ENCODE peak calls at places on chromosomes 6 and 20, in nine cellular contexts. R is HS-5; W is iris pigment epithelial cell; O is EH; I is Calu3; A is activated T-helper 1 cell treated with anti-CD3 and anti-CD28 coated beads, Interleukin-12 subunit alpha, Interleukin-12 subunit beta, Interleukin-2, Interleukin-4 antibody, amounts not matched to agents 30 ng/mL and 10 ng/mL and 1 ng/mL, durations not matched to agents 14 hours and 24 hours and 36 hours; B is activated gamma-delta T cell treated with Interleukin-2 at 50 U/mL for 16 hours; M is stimulated activated CD4-positive, alpha-beta T cell treated with anti-CD3 and anti-CD28 coated beads, Interleukin-15, amount 100 ng/mL, for 24 hours; P is iPS DF 19.7. X is an unnamed sample.

GRCh38 chr6:166774292-166774691 is 147.2 kb upstream of the RPS6KA2 start:
- DNase-seq in M (no peak), W (no peak), B (no peak), O (no peak), I (no peak), P (no peak), A (no peak), R (no peak), X (no peak)

GRCh38 chr20:49281059-49281912 is 3.4 kb upstream of the ZNFX1 start:
- DNase-seq in W (peak), I (no peak), A (no peak), M (peak), O (no peak), R (no peak), P (peak), B (no peak), X (peak)

GRCh38 chr20:37534401-37535157 is 6.9 kb upstream of the BLCAP start:
- DNase-seq in O (peak), R (peak), A (peak), I (peak), M (peak), W (peak), P (no peak), B (peak), X (peak)

GRCh38 chr20:57330998-57331397 is 1.4 kb downstream of the SPO11 start:
- DNase-seq in B (no peak), M (no peak), P (no peak), A (no peak), W (no peak), O (no peak), I (no peak), R (no peak), X (peak)

GRCh38 chr6:106858653-106859092 is 115.9 kb downstream of the CD24 start:
- DNase-seq in I (peak), W (peak), P (no peak), B (no peak), O (peak), A (no peak), R (peak), M (no peak), X (peak)

GRCh38 chr20:6162239-6162638 is 39.4 kb upstream of the FERMT1 start:
- DNase-seq in M (no peak), R (no peak), B (no peak), I (no peak), W (peak), O (peak), P (no peak), A (no peak), X (peak)

GRCh38 chr6:108277831-108278230 is 17.0 kb upstream of the SNX3 start:
- DNase-seq in A (no peak), R (no peak), B (no peak), P (no peak), I (no peak), W (peak), M (no peak), O (peak), X (peak)

GRCh38 chr20:42483694-42484303 is 705.9 kb downstream of the PTPRT start:
- DNase-seq in W (no peak), M (peak), R (no peak), A (no peak), P (no peak), I (peak), O (no peak), B (no peak), X (no peak)

GRCh38 chr6:30942338-30943060 is 1.7 kb downstream of the MUCL3 start:
- DNase-seq in W (peak), A (no peak), O (peak), B (no peak), I (peak), R (peak), M (peak), P (peak), X (peak)

GRCh38 chr20:19498756-19499155 is 259.3 kb upstream of the RIN2 start:
- DNase-seq in P (no peak), R (no peak), A (no peak), I (no peak), O (no peak), W (no peak), B (no peak), M (no peak), X (no peak)

GRCh38 chr6:7150381-7151064 is 42.8 kb downstream of the RREB1 start:
- DNase-seq in O (no peak), R (no peak), I (no peak), B (no peak), W (no peak), M (no peak), P (no peak), A (no peak), X (peak)

GRCh38 chr20:23515250-23515939 is 24.5 kb downstream of the CST8 start:
- DNase-seq in M (no peak), P (no peak), O (peak), A (no peak), R (no peak), W (peak), I (no peak), B (no peak), X (peak)

GRCh38 chr20:57195023-57195758 is 71.2 kb downstream of the BMP7 start:
- DNase-seq in P (no peak), I (no peak), M (no peak), O (peak), A (no peak), R (peak), W (no peak), B (no peak), X (no peak)

GRCh38 chr6:5190467-5190866 is 70.3 kb downstream of the LYRM4 start:
- DNase-seq in P (no peak), M (no peak), B (no peak), W (peak), I (no peak), O (peak), R (peak), A (no peak), X (peak)

GRCh38 chr6:41073968-41074691 is 1.4 kb downstream of the NFYA start:
- DNase-seq in P (no peak), W (peak), M (no peak), I (no peak), B (no peak), R (no peak), A (peak), O (peak), X (no peak)

GRCh38 chr6:125749864-125750691 is 646 bp downstream of the HEY2 start:
- DNase-seq in A (no peak), B (no peak), P (no peak), O (no peak), W (no peak), M (peak), I (no peak), R (no peak), X (no peak)

GRCh38 chr20:6644818-6645620 is 122.5 kb upstream of the BMP2 start:
- DNase-seq in M (no peak), A (no peak), R (no peak), P (no peak), I (no peak), W (no peak), O (no peak), B (no peak), X (no peak)

GRCh38 chr6:24033284-24033683 is 92.7 kb upstream of the NRSN1 start:
- DNase-seq in A (no peak), I (no peak), R (no peak), O (no peak), M (no peak), B (no peak), P (no peak), W (no peak), X (no peak)

GRCh38 chr6:81734081-81734480 is 18.4 kb downstream of the TENT5A start:
- DNase-seq in P (no peak), W (no peak), R (no peak), A (no peak), B (no peak), O (no peak), M (no peak), I (no peak), X (peak)

GRCh38 chr6:11815231-11815630 is 36.6 kb upstream of the ADTRP start:
- DNase-seq in A (no peak), I (no peak), B (no peak), W (peak), O (peak), P (no peak), M (no peak), R (no peak), X (peak)

GRCh38 chr6:169168706-169169105 is 84.9 kb downstream of the THBS2 start:
- DNase-seq in M (no peak), B (no peak), P (no peak), O (no peak), A (no peak), R (no peak), I (no peak), W (no peak), X (no peak)

GRCh38 chr20:58640446-58640845 is 10.6 kb upstream of the STX16 start:
- DNase-seq in W (peak), B (no peak), O (peak), A (no peak), P (no peak), I (no peak), M (no peak), R (no peak), X (no peak)

GRCh38 chr6:151413372-151414145 is 22.2 kb upstream of the ZBTB2 start:
- DNase-seq in M (peak), B (peak), A (peak), I (no peak), W (no peak), O (no peak), R (no peak), P (no peak), X (no peak)

GRCh38 chr6:79607000-79607399 is 24.1 kb upstream of the SH3BGRL2 start:
- DNase-seq in R (no peak), P (no peak), I (no peak), B (no peak), O (peak), M (no peak), W (peak), A (no peak), X (no peak)

GRCh38 chr6:47103931-47104330 is 61.8 kb upstream of the ADGRF1 start:
- DNase-seq in P (no peak), M (no peak), O (no peak), W (peak), R (no peak), B (no peak), A (no peak), I (peak), X (no peak)

GRCh38 chr6:106886922-106887797 is 87.4 kb downstream of the CD24 start:
- DNase-seq in B (no peak), P (no peak), I (no peak), O (no peak), A (no peak), W (no peak), M (no peak), R (no peak), X (no peak)

GRCh38 chr6:136294621-136295020 is 5.0 kb upstream of the BCLAF1 start:
- DNase-seq in A (no peak), W (no peak), O (no peak), I (no peak), M (no peak), B (no peak), R (no peak), P (no peak), X (no peak)

GRCh38 chr6:98839788-98840361 is 5.5 kb downstream of the POU3F2 start:
- DNase-seq in W (peak), A (no peak), M (no peak), R (no peak), O (peak), I (no peak), B (no peak), P (no peak), X (peak)

GRCh38 chr6:142871910-142872331 is 73.1 kb downstream of the HIVEP2 start:
- DNase-seq in W (peak), O (peak), B (peak), P (no peak), R (peak), M (peak), A (peak), I (peak), X (peak)

GRCh38 chr20:6040958-6041807 is 12.7 kb downstream of the LRRN4 start:
- DNase-seq in B (no peak), W (no peak), A (no peak), R (no peak), O (no peak), M (no peak), I (no peak), P (no peak), X (no peak)

GRCh38 chr20:38433304-38433972 is 1.7 kb downstream of the SNHG17 start:
- DNase-seq in O (no peak), I (no peak), M (no peak), W (no peak), A (no peak), R (no peak), P (no peak), B (no peak), X (no peak)

GRCh38 chr20:6623989-6624388 is 143.5 kb upstream of the BMP2 start:
- DNase-seq in O (no peak), B (no peak), P (no peak), R (no peak), A (no peak), M (no peak), W (no peak), I (no peak), X (peak)

GRCh38 chr6:5439749-5440148 is 178.4 kb downstream of the FARS2 start:
- DNase-seq in O (no peak), B (no peak), R (no peak), I (no peak), M (no peak), A (no peak), W (no peak), P (no peak), X (no peak)

GRCh38 chr6:136571065-136571464 is 20.8 kb upstream of the MAP7 start:
- DNase-seq in O (no peak), A (no peak), M (no peak), W (no peak), B (no peak), I (no peak), R (no peak), P (no peak), X (no peak)

GRCh38 chr6:157768304-157768703 is 54.7 kb upstream of the SNX9 start:
- DNase-seq in W (no peak), B (no peak), A (no peak), M (no peak), P (no peak), I (no peak), R (no peak), O (no peak), X (no peak)

GRCh38 chr6:150996968-150997367 is 131.5 kb downstream of the MTHFD1L start:
- DNase-seq in I (no peak), M (no peak), O (no peak), A (no peak), W (no peak), R (no peak), B (no peak), P (no peak), X (no peak)

GRCh38 chr6:43714311-43715055 is 26.9 kb upstream of the MRPS18A start:
- DNase-seq in B (no peak), I (no peak), R (no peak), A (no peak), M (no peak), P (no peak), O (peak), W (no peak), X (no peak)

GRCh38 chr6:121297699-121298098 is 36.6 kb downstream of the TBC1D32 start:
- DNase-seq in M (no peak), O (no peak), B (no peak), W (peak), P (no peak), I (no peak), A (no peak), R (no peak), X (no peak)

GRCh38 chr20:57374931-57375651 is 16.1 kb upstream of the RBM38 start:
- DNase-seq in B (no peak), A (no peak), P (no peak), O (no peak), M (no peak), I (no peak), W (no peak), R (no peak), X (no peak)

X was measured in renal cortical epithelial cell.